ENCODE peak calls at places on chromosomes 13 and 19, in six cellular contexts. D is left lung; L is esophagus squamous epithelium; P is brain microvascular endothelial cell; E is effector memory CD4-positive, alpha-beta T cell; N is DND-41. J is an unnamed sample.

GRCh38 chr13:50672025-50672424 is 171.5 kb downstream of the DLEU7 start:
- DNase-seq in D (no peak), L (no peak), P (no peak), E (no peak), N (no peak), J (no peak)

GRCh38 chr13:48977973-48978372 is 2.3 kb downstream of the FNDC3A start:
- DNase-seq in D (no peak), L (no peak), P (peak; percentile 11), E (no peak), N (no peak), J (no peak)

GRCh38 chr13:110713642-110713952 is at the start of gene ING1:
- DNase-seq in D (no peak), L (no peak), P (no peak), E (no peak), N (no peak), J (no peak)

GRCh38 chr13:20942938-20943518 is 40.5 kb upstream of the XPO4 start:
- DNase-seq in D (no peak), L (no peak), P (no peak), E (no peak), N (no peak), J (no peak)

GRCh38 chr13:27634231-27634630 is 12.5 kb downstream of the POLR1D start:
- DNase-seq in D (no peak), L (no peak), P (no peak), E (no peak), N (no peak), J (no peak)

GRCh38 chr19:5001547-5002131 is 32.7 kb downstream of the KDM4B start:
- DNase-seq in D (no peak), L (no peak), P (peak; percentile 57), E (no peak), N (peak; percentile 60), J (peak; percentile 62)

GRCh38 chr13:36310417-36311108 is 12.9 kb upstream of the CCDC169 start:
- DNase-seq in D (no peak), L (no peak), P (peak; percentile 8), E (no peak), N (no peak), J (no peak)

GRCh38 chr13:52348081-52348480 is 57.9 kb downstream of the THSD1 start:
- DNase-seq in D (no peak), L (no peak), P (peak; percentile 82), E (no peak), N (no peak), J (no peak)

GRCh38 chr13:106859505-106859904 is 291.6 kb upstream of the ARGLU1 start:
- DNase-seq in D (no peak), L (no peak), P (no peak), E (no peak), N (no peak), J (peak; percentile 17)

GRCh38 chr19:55683449-55684261 is 8.6 kb downstream of the EPN1 start:
- DNase-seq in D (peak; percentile 25), L (no peak), P (no peak), E (no peak), N (no peak), J (no peak)

GRCh38 chr19:10852098-10852800 is 4.0 kb downstream of the C19orf38 start:
- DNase-seq in D (no peak), L (no peak), P (peak; percentile 51), E (no peak), N (no peak), J (no peak)

DNA sequence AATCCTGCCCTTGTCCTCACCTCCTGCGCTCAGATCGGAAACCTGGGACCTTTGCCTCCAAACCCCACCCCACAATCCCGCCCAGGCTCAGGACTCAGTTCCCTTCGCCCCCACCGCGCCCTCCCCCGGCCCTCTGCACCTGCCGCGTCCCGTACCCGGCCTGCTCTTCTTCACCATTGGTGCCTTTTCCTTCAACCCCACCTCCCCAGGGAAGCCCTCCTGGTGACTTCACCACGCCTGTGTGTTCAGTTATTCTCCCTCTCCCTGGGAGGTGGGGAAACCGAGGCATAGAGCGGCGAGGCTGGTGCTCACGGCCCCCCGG is 19.3 kb upstream of the TCF3 start:
- DNase-seq in D (no peak), L (no peak), P (no peak), E (no peak), N (no peak), J (no peak)
- H3K4me3 ChIP-seq in D (no peak overlapping the region), L (peak overlapping the region; percentile 19), P (no peak overlapping the region), E (no peak overlapping the region), N (no peak overlapping the region), J (peak overlapping the region; percentile 28)

GRCh38 chr19:45847661-45848060 is 15.3 kb downstream of the SYMPK start:
- DNase-seq in D (peak; percentile 36), L (no peak), P (no peak), E (no peak), N (no peak), J (no peak)

GRCh38 chr19:45854167-45854778 is 8.7 kb downstream of the SYMPK start:
- DNase-seq in D (peak; percentile 27), L (no peak), P (no peak), E (no peak), N (no peak), J (no peak)

GRCh38 chr19:45852145-45852750 is 10.7 kb downstream of the SYMPK start:
- DNase-seq in D (peak; percentile 36), L (no peak), P (peak; percentile 39), E (no peak), N (no peak), J (no peak)

GRCh38 chr19:45848922-45849321 is 14.0 kb downstream of the SYMPK start:
- DNase-seq in D (no peak), L (no peak), P (no peak), E (no peak), N (no peak), J (no peak)

DNA sequence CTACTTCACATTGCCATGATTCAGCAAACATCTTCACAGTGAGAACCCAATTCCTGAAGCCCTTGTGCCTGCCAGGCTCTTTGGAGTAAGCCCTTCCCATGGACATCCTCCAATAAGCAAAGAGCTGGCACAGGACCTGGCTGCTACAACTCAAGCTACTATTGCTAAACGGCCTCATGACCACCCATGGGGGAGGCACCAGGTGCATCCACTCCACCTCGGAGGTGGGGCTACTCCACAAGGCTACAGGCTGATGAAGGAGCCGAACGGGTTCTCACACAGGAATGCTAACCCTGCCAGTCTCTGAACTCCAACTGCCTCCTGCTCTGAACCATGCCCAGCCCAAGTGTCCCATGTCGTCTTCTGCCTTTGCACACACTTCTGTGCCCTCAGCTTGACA is 10.0 kb downstream of the SYMPK start:
- DNase-seq in D (peak; percentile 77), L (no peak), P (no peak), E (no peak), N (no peak), J (no peak)
- H3K36me3 ChIP-seq in D (no peaks in the 10 kb centered on the region), L (peaks cover 30% of the 10 kb centered on the region), P (peaks cover 68% of the 10 kb centered on the region), E (peaks cover 63% of the 10 kb centered on the region), N (peaks cover 84% of the 10 kb centered on the region), J (peaks cover 64% of the 10 kb centered on the region)

GRCh38 chr13:30802953-30803478 is 67.7 kb downstream of the ALOX5AP start:
- DNase-seq in D (peak; percentile 97), L (peak; percentile 9), P (peak; percentile 65), E (peak; percentile 53), N (peak; percentile 85), J (peak; percentile 57)
- H3K4me3 ChIP-seq in D (peak overlapping the region; percentile 32), L (peak overlapping the region; percentile 44), P (peak overlapping the region; percentile 24), E (peak overlapping the region; percentile 28), N (peak overlapping the region; percentile 23), J (no peak overlapping the region)

GRCh38 chr19:51357952-51358351 is 8.2 kb downstream of the ETFB start:
- DNase-seq in D (no peak), L (no peak), P (no peak), E (no peak), N (no peak), J (no peak)
- H3K36me3 ChIP-seq in D (no peaks in the 10 kb centered on the region), L (no peaks in the 10 kb centered on the region), P (no peaks in the 10 kb centered on the region), E (no peaks in the 10 kb centered on the region), N (peaks cover 6% of the 10 kb centered on the region), J (peaks cover 4% of the 10 kb centered on the region)

GRCh38 chr13:89602655-89603054 is 1744.8 kb upstream of the MIR17HG start:
- DNase-seq in D (no peak), L (no peak), P (no peak), E (no peak), N (no peak), J (no peak)
- H3K4me3 ChIP-seq in D (no peak overlapping the region), L (no peak overlapping the region), P (no peak overlapping the region), E (no peak overlapping the region), N (no peak overlapping the region), J (no peak overlapping the region)

DNA sequence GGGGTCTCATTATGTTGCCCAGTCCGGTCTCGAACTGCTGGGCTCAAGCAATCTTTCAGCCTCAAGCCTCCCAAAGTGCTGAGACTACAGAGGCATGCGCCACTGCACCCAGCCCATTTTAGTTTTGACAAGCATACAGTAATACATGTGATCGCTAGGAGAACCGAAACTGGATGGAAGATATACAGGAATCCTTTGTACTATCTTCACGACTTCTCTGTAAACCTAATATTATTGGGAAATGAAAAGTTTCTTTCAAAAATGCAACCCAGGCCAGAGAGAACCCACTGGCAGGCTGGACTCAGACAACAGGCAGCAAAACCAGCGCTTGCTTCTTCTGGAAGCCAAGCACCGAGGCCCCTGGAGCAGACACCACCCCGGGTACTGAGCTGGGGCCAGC is 9.4 kb downstream of the C19orf12 start:
- DNase-seq in D (peak; percentile 45), L (no peak), P (no peak), E (no peak), N (no peak), J (no peak)
- H3K36me3 ChIP-seq in D (no peaks in the 10 kb centered on the region), L (peaks cover 25% of the 10 kb centered on the region), P (peaks cover 19% of the 10 kb centered on the region), E (peaks cover 41% of the 10 kb centered on the region), N (peaks cover 48% of the 10 kb centered on the region), J (peaks cover 8% of the 10 kb centered on the region)

GRCh38 chr19:30224689-30225606 is 147.2 kb upstream of the ZNF536 start:
- DNase-seq in D (no peak), L (no peak), P (no peak), E (no peak), N (no peak), J (peak; percentile 73)
- H3K4me3 ChIP-seq in D (no peak overlapping the region), L (peak overlapping the region; percentile 64), P (peak overlapping the region; percentile 27), E (no peak overlapping the region), N (no peak overlapping the region), J (peak overlapping the region; percentile 58)

DNA sequence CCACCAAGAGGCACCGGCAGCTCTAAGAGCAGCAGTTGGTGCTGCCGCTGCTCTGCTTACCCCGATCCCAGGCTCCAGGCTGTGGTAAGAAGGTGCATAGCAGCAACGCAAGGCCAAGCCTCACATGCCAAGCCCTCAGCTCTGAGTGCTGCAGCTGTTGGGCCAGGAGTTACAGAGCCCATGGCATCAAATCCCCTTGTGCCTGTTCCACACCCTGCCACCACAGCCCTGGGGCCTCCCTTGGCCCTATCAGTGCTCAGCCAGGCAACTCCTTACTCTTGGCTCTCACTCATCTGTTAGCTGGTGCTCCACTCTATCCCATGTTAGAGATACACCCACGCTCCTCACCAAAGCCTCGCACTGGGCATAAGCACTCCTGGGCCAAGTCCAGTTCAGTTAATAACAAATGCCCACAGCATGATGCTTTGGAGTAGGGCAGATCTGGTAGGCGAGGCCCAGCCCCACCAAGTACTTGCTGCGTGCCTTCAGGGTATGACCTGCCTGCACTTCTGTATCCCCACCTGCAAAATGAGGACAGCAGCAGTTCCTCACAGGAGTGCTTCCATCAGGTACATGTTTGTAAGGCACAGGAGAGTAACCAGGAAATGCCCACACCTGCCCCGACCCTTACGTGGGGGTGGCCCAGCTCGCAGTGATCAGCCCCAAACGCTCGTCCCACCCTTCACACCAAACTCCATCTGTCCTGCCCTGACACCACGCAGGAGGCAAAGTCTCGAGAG is 16.2 kb downstream of the AKAP8L start:
- DNase-seq in D (no peak), L (no peak), P (no peak), E (no peak), N (no peak), J (no peak)
- H3K36me3 ChIP-seq in D (no peaks in the 10 kb centered on the region), L (peaks cover 47% of the 10 kb centered on the region), P (peaks cover 52% of the 10 kb centered on the region), E (peaks cover 62% of the 10 kb centered on the region), N (peaks cover 90% of the 10 kb centered on the region), J (peaks cover 62% of the 10 kb centered on the region)

J was measured in HAP-1.